ENCODE peak calls at places on chromosome 4, in six cellular contexts. S is astrocyte; H is fibroblast of the aortic adventitia; A is activated CD4-positive, alpha-beta T cell treated with anti-CD3 and anti-CD28 coated beads for 48 hours; G is RPMI7951; X is T-helper 17 cell. B is an unnamed sample.
A peak's percentile ranks its signal among the peaks of the same experiment; 100 is the strongest.

GRCh38 chr4:61572160-61572559 is 372.0 kb downstream of the ADGRL3 start:
- DNase-seq in S (peak; percentile 80), H (no peak), A (no peak), G (peak; percentile 0), X (no peak), B (peak; percentile 19)

GRCh38 chr4:3250956-3251690 is 2.2 kb downstream of the MSANTD1 start:
- DNase-seq in S (no peak), H (peak; percentile 4), A (no peak), G (no peak), X (no peak), B (no peak)

GRCh38 chr4:128796934-128797333 is 12.6 kb upstream of the JADE1 start:
- DNase-seq in S (no peak), H (peak; percentile 43), A (no peak), G (no peak), X (no peak), B (no peak)

GRCh38 chr4:80097395-80098177 is 24.6 kb upstream of the ANTXR2 start:
- DNase-seq in S (peak; percentile 94), H (peak; percentile 99), A (no peak), G (peak; percentile 96), X (no peak), B (peak; percentile 83)

GRCh38 chr4:186534056-186534455 is 21.3 kb downstream of the MTNR1A start:
- DNase-seq in S (no peak), H (no peak), A (no peak), G (no peak), X (no peak), B (no peak)

GRCh38 chr4:2066571-2067445 is 7.7 kb downstream of the NAT8L start:
- DNase-seq in S (no peak), H (no peak), A (peak; percentile 1), G (no peak), X (no peak), B (no peak)

GRCh38 chr4:115374621-115375020 is 261.2 kb upstream of the NDST4 start:
- DNase-seq in S (no peak), H (no peak), A (no peak), G (no peak), X (no peak), B (no peak)

GRCh38 chr4:120709986-120710385 is 212.5 kb downstream of the PRDM5 start:
- DNase-seq in S (peak; percentile 57), H (peak; percentile 79), A (no peak), G (peak; percentile 3), X (no peak), B (peak; percentile 70)

GRCh38 chr4:55426518-55426917 is 30.8 kb downstream of the TMEM165 start:
- DNase-seq in S (no peak), H (no peak), A (no peak), G (no peak), X (no peak), B (no peak)

GRCh38 chr4:67030636-67031035 is 514.7 kb downstream of the CENPC start:
- DNase-seq in S (peak; percentile 12), H (no peak), A (no peak), G (no peak), X (no peak), B (no peak)

B was measured in IMR-90.